ENCODE peak calls at places on chromosomes 5 and 9, in four cellular contexts. H, T, O and Y are unnamed samples.

GRCh38 chr5:16933337-16933736 is 2.8 kb downstream of the MYO10 start:
- DNase-seq in H (no peak), T (no peak), O (no peak), Y (no peak)

GRCh38 chr5:32814620-32815019 is 103.5 kb downstream of the NPR3 start:
- DNase-seq in T (no peak), O (no peak), H (no peak), Y (no peak)

GRCh38 chr5:67809589-67809988 is 406.0 kb upstream of the PIK3R1 start:
- DNase-seq in H (no peak), O (no peak), T (no peak), Y (no peak)

GRCh38 chr5:60961685-60962084 is 16.7 kb downstream of the NDUFAF2 start:
- DNase-seq in O (no peak), H (no peak), T (no peak), Y (no peak)

GRCh38 chr9:70569070-70569772 is 154.8 kb upstream of the KLF9 start:
- DNase-seq in H (no peak), T (no peak), O (no peak), Y (no peak)

GRCh38 chr9:14945351-14945750 is 35.1 kb upstream of the FREM1 start:
- DNase-seq in T (no peak), O (no peak), H (no peak), Y (no peak)

GRCh38 chr9:92968081-92968480 is 20.8 kb downstream of the FGD3 start:
- DNase-seq in T (no peak), H (no peak), O (no peak), Y (no peak)

GRCh38 chr5:133451926-133452325 is 160.4 kb downstream of the FSTL4 start:
- DNase-seq in H (no peak), T (no peak), O (no peak), Y (no peak)

GRCh38 chr9:94804917-94805544 is 78.5 kb downstream of the AOPEP start:
- DNase-seq in O (no peak), H (no peak), T (no peak), Y (no peak)

GRCh38 chr5:114473541-114473940 is 111.7 kb downstream of the KCNN2 start:
- DNase-seq in T (no peak), O (peak; percentile 74), H (peak; percentile 74), Y (no peak)

GRCh38 chr5:123012321-123012720 is 24.2 kb downstream of the PPIC start:
- DNase-seq in O (no peak), H (no peak), T (no peak), Y (no peak)

DNA sequence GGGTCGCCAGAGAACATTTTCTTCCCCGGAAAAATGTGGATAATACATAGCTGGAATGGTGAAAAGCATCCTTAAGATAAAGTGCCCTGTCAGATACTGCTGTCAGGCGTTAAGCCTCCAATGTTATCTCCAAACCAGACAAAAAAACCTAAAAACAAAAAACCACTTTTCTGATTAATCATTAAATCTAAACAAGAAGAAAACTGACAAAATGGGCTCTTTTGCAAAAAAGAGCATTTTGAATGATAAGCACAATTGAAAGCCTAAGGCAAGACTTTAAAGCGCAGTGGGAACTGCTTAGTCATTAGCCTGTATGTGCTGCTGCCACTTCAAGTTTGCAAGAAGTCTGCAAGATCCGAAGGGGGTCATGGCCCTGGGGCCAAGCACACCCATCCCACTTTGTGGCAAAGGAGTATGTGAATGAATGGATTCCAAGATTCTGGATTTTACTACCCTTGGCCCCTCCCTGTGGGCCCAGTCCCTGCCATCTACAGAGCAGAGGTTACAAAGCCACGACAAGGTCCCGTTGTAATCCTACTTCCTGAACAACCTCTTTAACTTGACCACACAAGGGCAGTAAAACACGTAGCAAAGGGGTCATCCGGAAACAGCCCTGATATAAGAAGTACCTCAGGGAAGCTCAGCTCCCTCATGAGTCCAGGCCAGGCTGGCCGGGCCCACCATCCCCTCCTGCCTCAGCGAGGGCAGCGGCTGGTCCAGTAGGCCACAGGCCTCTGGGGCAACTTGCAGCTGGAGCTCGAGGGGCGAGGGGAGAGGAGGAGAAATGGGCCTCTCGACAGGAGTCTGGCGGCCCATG is 29.7 kb downstream of the SHB start:
- DNase-seq in H (no peak), O (no peak), T (peak; percentile 60), Y (no peak)
- TF ChIP-seq POLR2AphosphoS5 in H (no peak), O (no peak), T (no peak), Y (no peak)

GRCh38 chr9:124941689-124942561 is 1.0 kb upstream of the GOLGA1 start:
- DNase-seq in O (peak; percentile 74), H (peak; percentile 80), T (no peak), Y (no peak)
- TF ChIP-seq POLR2AphosphoS5 in O (no peak), H (no peak), T (peak; percentile 19), Y (no peak)

GRCh38 chr9:4114569-4115505 is 185.0 kb downstream of the GLIS3 start:
- DNase-seq in H (no peak), T (no peak), O (no peak), Y (no peak)

GRCh38 chr9:4113711-4114110 is 186.2 kb downstream of the GLIS3 start:
- DNase-seq in H (no peak), T (no peak), O (no peak), Y (no peak)

GRCh38 chr9:4117835-4118610 is 181.8 kb downstream of the GLIS3 start:
- DNase-seq in T (peak; percentile 54), O (no peak), H (no peak), Y (peak; percentile 39)

GRCh38 chr9:4116708-4117460 is 183.0 kb downstream of the GLIS3 start:
- DNase-seq in H (no peak), O (no peak), T (no peak), Y (no peak)

GRCh38 chr9:4116091-4116581 is 183.7 kb downstream of the GLIS3 start:
- DNase-seq in T (no peak), O (no peak), H (no peak), Y (no peak)
- TF ChIP-seq POLR2AphosphoS5 in T (no peak), O (no peak), H (no peak), Y (no peak)

GRCh38 chr5:140113699-140114263 is at the start of gene PURA:
- DNase-seq in H (peak; percentile 98), T (peak; percentile 93), O (peak; percentile 96), Y (peak; percentile 91)
- TF ChIP-seq POLR2AphosphoS5 in H (peak; percentile 27), T (peak; percentile 86), O (peak; percentile 84), Y (peak; percentile 47)

DNA sequence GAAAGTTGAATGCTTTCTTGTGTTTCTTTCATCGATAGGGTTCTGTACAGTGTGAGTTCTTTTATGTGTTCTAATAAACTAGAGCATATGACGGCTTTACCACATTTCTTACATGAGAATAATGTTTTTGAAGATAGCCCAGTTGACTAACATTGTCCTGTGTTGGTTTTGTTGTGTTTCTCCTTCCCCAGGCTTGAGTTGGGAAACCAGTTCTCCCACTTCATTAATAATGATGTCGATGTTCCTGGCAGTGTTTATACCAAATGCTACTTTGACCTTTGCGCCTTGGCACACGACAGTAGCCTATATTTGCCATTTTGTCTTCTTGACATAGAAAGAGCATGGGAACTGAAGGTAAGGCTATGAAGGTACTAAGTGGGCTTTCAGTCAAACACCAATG is 14.4 kb upstream of the ZNF782 start:
- DNase-seq in H (no peak), T (no peak), O (no peak), Y (no peak)
- TF ChIP-seq POLR2AphosphoS5 in H (no peak), T (no peak), O (no peak), Y (no peak)

DNA sequence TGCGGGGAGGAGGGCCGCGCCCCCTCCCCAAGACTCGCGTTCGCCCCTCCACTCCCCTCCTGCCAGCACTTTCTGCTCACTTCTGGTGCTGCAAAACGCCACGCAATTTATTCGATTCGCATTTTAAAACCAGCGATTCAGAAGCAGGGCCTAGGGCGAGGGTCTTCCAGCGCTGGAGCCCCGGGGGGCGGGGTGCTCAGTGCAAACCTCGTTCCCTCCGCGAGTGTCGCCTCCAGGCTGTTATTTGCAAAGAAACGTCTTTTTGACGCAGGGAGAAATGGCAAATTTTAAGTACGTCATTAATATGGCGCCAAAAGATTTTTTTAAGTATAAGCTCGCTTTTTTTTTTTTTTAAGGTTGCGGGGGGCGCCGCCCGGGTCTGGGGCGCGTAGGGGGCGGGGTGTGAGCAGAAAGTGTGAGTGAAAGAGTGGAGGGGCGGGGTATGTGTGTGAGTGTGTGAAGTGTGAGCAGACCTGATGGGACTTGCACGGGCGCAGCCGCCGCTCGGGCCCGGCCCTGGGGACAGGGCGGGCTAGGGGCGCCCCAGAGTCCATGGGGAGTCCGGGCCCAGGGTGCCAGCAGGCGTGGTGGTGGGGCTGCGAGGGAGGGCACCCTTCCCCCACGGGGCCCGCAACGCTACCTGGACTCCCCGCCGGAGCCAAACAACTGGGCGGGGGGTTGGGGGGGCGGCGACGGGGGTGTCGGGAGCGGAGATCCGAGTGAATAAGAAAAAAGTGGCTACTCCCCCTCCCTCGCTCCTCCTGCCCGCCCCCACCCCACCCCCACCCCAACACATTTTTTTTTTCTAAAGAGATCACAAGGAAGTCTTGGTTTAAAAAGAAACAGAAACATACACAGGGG is at the start of gene JADE2:
- DNase-seq in O (peak; percentile 73), T (peak; percentile 80), H (peak; percentile 89), Y (peak; percentile 78)
- TF ChIP-seq POLR2AphosphoS5 in O (no peak), T (peak; percentile 11), H (no peak), Y (no peak)

GRCh38 chr5:178384815-178385471 is 152.3 kb upstream of the PHYKPL start:
- DNase-seq in O (no peak), H (no peak), T (no peak), Y (no peak)

GRCh38 chr5:178383301-178383918 is 150.8 kb upstream of the PHYKPL start:
- DNase-seq in H (no peak), T (no peak), O (no peak), Y (no peak)

GRCh38 chr5:178382689-178383276 is 150.2 kb upstream of the PHYKPL start:
- DNase-seq in H (no peak), T (no peak), O (no peak), Y (no peak)

GRCh38 chr5:178385472-178385853 is 152.9 kb upstream of the PHYKPL start:
- DNase-seq in T (no peak), H (peak; percentile 28), O (no peak), Y (no peak)

GRCh38 chr5:178383919-178384814 is 151.6 kb upstream of the PHYKPL start:
- DNase-seq in O (no peak), T (no peak), H (no peak), Y (no peak)
- TF ChIP-seq POLR2AphosphoS5 in O (no peak), T (no peak), H (no peak), Y (no peak)

DNA sequence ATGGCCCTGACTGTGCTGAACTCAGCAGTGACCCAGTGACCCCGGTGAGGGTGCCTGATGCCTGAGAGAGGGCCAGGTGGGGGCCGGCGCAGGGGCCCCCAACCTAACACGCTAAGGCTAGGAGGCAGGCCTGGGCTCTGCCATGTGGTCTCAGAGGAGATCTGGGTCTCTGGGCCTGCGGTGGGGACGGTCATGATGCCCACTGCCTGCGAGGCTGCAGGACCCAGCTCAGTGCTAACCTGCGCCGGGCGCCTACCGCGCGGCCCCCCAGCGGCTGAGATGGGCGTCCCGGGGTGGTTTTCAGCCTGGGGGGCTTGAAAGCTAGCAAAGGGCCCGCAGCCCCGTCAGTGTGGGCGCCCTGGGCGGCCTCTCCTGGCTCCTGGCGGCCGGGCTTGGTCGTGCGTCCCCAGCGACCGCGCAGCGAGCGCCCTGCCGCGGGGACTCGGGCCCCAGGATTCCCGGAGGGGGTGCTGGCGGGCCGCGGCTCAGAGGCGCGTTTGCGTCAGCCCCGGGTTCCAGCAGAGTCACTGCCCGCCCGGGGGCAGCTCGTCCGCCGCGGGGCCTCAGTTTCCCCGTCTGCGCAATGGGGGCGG is 2.5 kb downstream of the EGFL7 start:
- DNase-seq in T (no peak), O (no peak), H (no peak), Y (peak; percentile 79)
- TF ChIP-seq POLR2AphosphoS5 in T (peak; percentile 73), O (no peak), H (no peak), Y (no peak)